ENCODE peak calls at places on chromosomes 16 and 17, in four cellular contexts. E is endothelial cell of umbilical vein, O is upper lobe of left lung, I is prostate gland. R is an unnamed sample.

GRCh38 chr17:60534010-60534555 is 8.0 kb upstream of the APPBP2 start:
- DNase-seq in E (no peak), O (no peak), I (no peak), R (no peak)

GRCh38 chr17:41451154-41451728 is 10.5 kb upstream of the KRT38 start:
- DNase-seq in I (no peak), E (no peak), O (no peak), R (no peak)

GRCh38 chr17:42950044-42950783 is 14.0 kb downstream of the AARSD1 start:
- DNase-seq in O (peak), I (no peak), E (no peak), R (no peak)

GRCh38 chr17:36939059-36939943 is 2.0 kb downstream of the LHX1 start:
- DNase-seq in E (no peak), O (peak), I (no peak), R (no peak)

GRCh38 chr17:58811301-58811700 is 55.6 kb downstream of the PPM1E start:
- DNase-seq in O (no peak), E (no peak), I (no peak), R (no peak)

GRCh38 chr16:67843343-67843765 is 1.2 kb downstream of the THAP11 start:
- DNase-seq in O (no peak), E (no peak), I (no peak), R (no peak)

GRCh38 chr16:83888672-83889044 is 10.3 kb upstream of the MLYCD start:
- DNase-seq in E (no peak), I (no peak), O (no peak), R (no peak)

GRCh38 chr16:12869681-12870427 is 31.5 kb upstream of the SHISA9 start:
- DNase-seq in O (no peak), I (no peak), E (no peak), R (no peak)

GRCh38 chr16:351804-352520 is 561 bp downstream of the AXIN1 start:
- DNase-seq in E (no peak), O (peak), I (no peak), R (no peak)

GRCh38 chr17:13671771-13672170 is 70.0 kb upstream of the HS3ST3A1 start:
- DNase-seq in O (peak), I (no peak), E (no peak), R (no peak)

GRCh38 chr17:8922451-8922850 is 43.1 kb downstream of the PIK3R5 start:
- DNase-seq in E (no peak), I (no peak), O (no peak), R (peak)

GRCh38 chr17:39304188-39304587 is 78.4 kb upstream of the STAC2 start:
- DNase-seq in I (no peak), O (no peak), E (no peak), R (no peak)

GRCh38 chr17:9958586-9959281 is 53.7 kb upstream of the RCVRN start:
- DNase-seq in E (no peak), O (no peak), I (no peak), R (no peak)

GRCh38 chr16:13471036-13471435 is 448.9 kb upstream of the ERCC4 start:
- DNase-seq in E (no peak), O (no peak), I (no peak), R (no peak)

GRCh38 chr16:53054670-53055485 is at the start of gene CHD9:
- DNase-seq in O (peak), E (peak), I (peak), R (no peak)

GRCh38 chr17:33033176-33033575 is 41.5 kb downstream of the SPACA3 start:
- DNase-seq in I (no peak), O (no peak), E (no peak), R (no peak)

GRCh38 chr16:53888222-53888621 is 184.3 kb downstream of the FTO start:
- DNase-seq in O (no peak), E (no peak), I (no peak), R (no peak)

GRCh38 chr16:29843942-29844341 is 19.1 kb downstream of the CDIPT start:
- DNase-seq in E (no peak), I (no peak), O (no peak), R (no peak)

GRCh38 chr17:6279659-6280058 is 155.3 kb downstream of the AIPL1 start:
- DNase-seq in O (no peak), I (peak), E (peak), R (peak)

GRCh38 chr16:1895949-1896675 is 22.1 kb downstream of the HS3ST6 start:
- DNase-seq in O (peak), E (no peak), I (no peak), R (no peak)

GRCh38 chr16:9976641-9977040 is 205.6 kb downstream of the GRIN2A start:
- DNase-seq in I (no peak), E (no peak), O (no peak), R (no peak)

GRCh38 chr16:23905027-23905426 is 69.2 kb downstream of the PRKCB start:
- DNase-seq in E (peak), O (peak), I (peak), R (peak)

GRCh38 chr16:61261315-61261714 is 774.9 kb downstream of the CDH8 start:
- DNase-seq in O (no peak), I (no peak), E (no peak), R (no peak)

GRCh38 chr16:85316321-85316919 is 204.1 kb upstream of the CIBAR2 start:
- DNase-seq in E (peak), O (no peak), I (peak), R (no peak)

GRCh38 chr16:85555549-85556455 is 57.3 kb upstream of the GSE1 start:
- DNase-seq in E (no peak), I (no peak), O (peak), R (no peak)

GRCh38 chr17:28385037-28385797 is 13.7 kb downstream of the SARM1 start:
- DNase-seq in O (peak), E (no peak), I (no peak), R (no peak)

GRCh38 chr17:82931696-82932060 is 91.9 kb upstream of the ZNF750 start:
- DNase-seq in E (no peak), I (no peak), O (peak), R (no peak)

GRCh38 chr17:2401426-2402221 is 764 bp upstream of the MNT start:
- DNase-seq in I (peak), O (peak), E (peak), R (peak)

GRCh38 chr16:2026461-2027023 is at the start of gene NHERF2:
- DNase-seq in I (peak), E (no peak), O (peak), R (no peak)

GRCh38 chr17:21001111-21001812 is 41.5 kb downstream of the USP22 start:
- DNase-seq in E (no peak), I (no peak), O (no peak), R (no peak)

GRCh38 chr17:72405662-72406230 is 284.9 kb downstream of the SOX9 start:
- DNase-seq in I (no peak), O (no peak), E (no peak), R (no peak)
- H3K27ac ChIP-seq in I (no peak), O (no peak), E (no peak), R (peak)

GRCh38 chr16:11328172-11329079 is 16.8 kb upstream of the RMI2 start:
- DNase-seq in E (peak), I (no peak), O (no peak), R (peak)
- TF ChIP-seq POLR2AphosphoS5 in E (no peak), I (peak), O (peak), R (peak)

GRCh38 chr17:17453088-17453487 is 23.7 kb upstream of the MED9 start:
- DNase-seq in E (no peak), I (no peak), O (no peak), R (no peak)
- H3K27ac ChIP-seq in E (no peak), I (no peak), O (no peak), R (no peak)

GRCh38 chr16:4814046-4814445 is 11.6 kb upstream of the ROGDI start:
- DNase-seq in O (no peak), I (no peak), E (no peak), R (no peak)
- TF ChIP-seq POLR2AphosphoS5 in O (no peak), I (peak), E (no peak), R (no peak)

GRCh38 chr17:50689956-50690886 is 17.5 kb downstream of the ANKRD40 start:
- DNase-seq in O (peak), I (no peak), E (no peak), R (no peak)
- H3K27ac ChIP-seq in O (no peak), I (no peak), E (no peak), R (peak)

DNA sequence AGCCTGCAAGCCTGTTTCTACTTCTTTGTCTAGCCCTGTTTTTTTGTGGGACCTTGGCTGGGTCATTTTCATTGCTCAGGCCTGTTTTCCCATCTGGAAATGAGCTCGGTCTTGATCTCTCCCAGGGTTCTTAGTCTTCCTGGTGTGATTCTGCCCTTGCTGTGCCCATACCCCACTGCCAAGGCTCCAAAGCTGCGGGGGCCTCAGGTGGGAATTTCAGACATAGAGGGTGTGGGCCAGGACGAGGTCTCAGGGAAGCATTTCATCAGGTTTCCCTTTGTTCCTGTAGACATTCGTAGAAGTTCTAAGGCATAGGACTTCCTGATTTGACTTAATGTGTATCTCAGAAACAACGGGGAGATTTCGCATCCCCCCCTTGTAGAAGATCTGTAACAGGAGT is 5.8 kb downstream of the MPRIP start:
- DNase-seq in O (no peak), E (no peak), I (no peak), R (no peak)
- TF ChIP-seq POLR2AphosphoS5 in O (no peak), E (no peak), I (no peak), R (no peak)

GRCh38 chr17:47682138-47682537 is 11.8 kb upstream of the TBKBP1 start:
- DNase-seq in E (no peak), I (no peak), O (no peak), R (no peak)
- H3K27ac ChIP-seq in E (no peak), I (no peak), O (no peak), R (no peak)

R was measured in Panc1.